ENCODE peak calls at places on chromosomes 3 and 15, in seven cellular contexts. One of them, this sample, is unnamed.

GRCh38 chr3:40680685-40681657 is 156.2 kb downstream of the ZNF621 start:
- DNase-seq in B cell: peak; percentile 40
- DNase-seq in head of caudate nucleus: no peak
- DNase-seq in SJSA1: no peak
- DNase-seq in GM23248: no peak
- DNase-seq in fibroblast of mammary gland: no peak
- DNase-seq in RPMI7951: no peak
- DNase-seq in this sample: no peak

GRCh38 chr15:83694030-83694429 is 40.1 kb downstream of the ADAMTSL3 start:
- DNase-seq in GM23248: no peak
- DNase-seq in B cell: no peak
- DNase-seq in head of caudate nucleus: no peak
- DNase-seq in fibroblast of mammary gland: peak; percentile 53
- DNase-seq in SJSA1: peak; percentile 65
- DNase-seq in RPMI7951: peak; percentile 2
- DNase-seq in this sample: no peak

GRCh38 chr15:64635486-64635815 is 139.9 kb downstream of the RBPMS2 start:
- DNase-seq in B cell: no peak
- DNase-seq in GM23248: peak; percentile 76
- DNase-seq in head of caudate nucleus: no peak
- DNase-seq in SJSA1: no peak
- DNase-seq in RPMI7951: peak; percentile 20
- DNase-seq in fibroblast of mammary gland: peak; percentile 79
- DNase-seq in this sample: no peak

GRCh38 chr15:71542836-71543235 is 267.5 kb upstream of the NR2E3 start:
- DNase-seq in head of caudate nucleus: no peak
- DNase-seq in B cell: no peak
- DNase-seq in fibroblast of mammary gland: peak; percentile 33
- DNase-seq in GM23248: no peak
- DNase-seq in RPMI7951: peak; percentile 65
- DNase-seq in SJSA1: peak; percentile 37
- DNase-seq in this sample: no peak

GRCh38 chr15:46703871-46704637 is 1013.3 kb upstream of the SEMA6D start:
- DNase-seq in RPMI7951: no peak
- DNase-seq in GM23248: no peak
- DNase-seq in SJSA1: no peak
- DNase-seq in head of caudate nucleus: no peak
- DNase-seq in fibroblast of mammary gland: no peak
- DNase-seq in B cell: no peak
- DNase-seq in this sample: no peak

GRCh38 chr3:1183320-1184048 is 90.7 kb downstream of the CNTN6 start:
- DNase-seq in GM23248: peak; percentile 90
- DNase-seq in SJSA1: no peak
- DNase-seq in RPMI7951: no peak
- DNase-seq in B cell: no peak
- DNase-seq in head of caudate nucleus: no peak
- DNase-seq in fibroblast of mammary gland: peak; percentile 98
- DNase-seq in this sample: no peak

GRCh38 chr3:33364060-33364459 is 76.1 kb downstream of the UBP1 start:
- DNase-seq in fibroblast of mammary gland: no peak
- DNase-seq in B cell: no peak
- DNase-seq in head of caudate nucleus: no peak
- DNase-seq in GM23248: no peak
- DNase-seq in RPMI7951: no peak
- DNase-seq in SJSA1: no peak
- DNase-seq in this sample: no peak

GRCh38 chr3:23648326-23648964 is 157.3 kb upstream of the UBE2E1 start:
- DNase-seq in RPMI7951: peak; percentile 59
- DNase-seq in SJSA1: no peak
- DNase-seq in B cell: no peak
- DNase-seq in fibroblast of mammary gland: peak; percentile 76
- DNase-seq in GM23248: peak; percentile 72
- DNase-seq in head of caudate nucleus: no peak
- DNase-seq in this sample: no peak

GRCh38 chr3:153330891-153331290 is 168.9 kb downstream of the RAP2B start:
- DNase-seq in fibroblast of mammary gland: peak; percentile 29
- DNase-seq in GM23248: peak; percentile 44
- DNase-seq in head of caudate nucleus: no peak
- DNase-seq in SJSA1: no peak
- DNase-seq in RPMI7951: no peak
- DNase-seq in B cell: no peak
- DNase-seq in this sample: no peak

GRCh38 chr15:59689626-59690236 is 611 bp upstream of the BNIP2 start:
- DNase-seq in GM23248: peak; percentile 86
- DNase-seq in B cell: peak; percentile 62
- DNase-seq in SJSA1: peak; percentile 53
- DNase-seq in head of caudate nucleus: peak; percentile 83
- DNase-seq in RPMI7951: peak; percentile 82
- DNase-seq in fibroblast of mammary gland: peak; percentile 68
- DNase-seq in this sample: peak; percentile 28

This sample was measured in C1 segment of cervical spinal cord.